ENCODE peak calls at places on chromosomes 5 and 9, in six cellular contexts. One of them, this sample, is unnamed.

GRCh38 chr5:95057610-95058009 is 227.3 kb downstream of the MCTP1 start:
- DNase-seq in tibial nerve: no peak
- DNase-seq in Peyer's patch: no peak
- DNase-seq in endothelial cell of umbilical vein: no peak
- DNase-seq in HCT116: no peak
- DNase-seq in stomach: no peak
- DNase-seq in this sample: no peak

GRCh38 chr9:126173401-126173800 is 153.2 kb upstream of the MVB12B start:
- DNase-seq in tibial nerve: no peak
- DNase-seq in Peyer's patch: no peak
- DNase-seq in endothelial cell of umbilical vein: no peak
- DNase-seq in HCT116: no peak
- DNase-seq in stomach: peak
- DNase-seq in this sample: no peak

GRCh38 chr5:112186401-112186990 is 232.6 kb downstream of the EPB41L4A start:
- DNase-seq in tibial nerve: peak
- DNase-seq in Peyer's patch: no peak
- DNase-seq in endothelial cell of umbilical vein: peak
- DNase-seq in HCT116: peak
- DNase-seq in stomach: no peak
- DNase-seq in this sample: peak

GRCh38 chr9:12674961-12675360 is 18.2 kb upstream of the TYRP1 start:
- DNase-seq in tibial nerve: no peak
- DNase-seq in Peyer's patch: no peak
- DNase-seq in endothelial cell of umbilical vein: no peak
- DNase-seq in HCT116: no peak
- DNase-seq in stomach: no peak
- DNase-seq in this sample: no peak

GRCh38 chr5:142248853-142249462 is 75.9 kb downstream of the SPRY4 start:
- DNase-seq in tibial nerve: no peak
- DNase-seq in Peyer's patch: no peak
- DNase-seq in endothelial cell of umbilical vein: no peak
- DNase-seq in HCT116: no peak
- DNase-seq in stomach: peak
- DNase-seq in this sample: no peak

GRCh38 chr5:179558912-179559279 is 8.5 kb downstream of the RUFY1 start:
- DNase-seq in tibial nerve: no peak
- DNase-seq in Peyer's patch: peak
- DNase-seq in endothelial cell of umbilical vein: peak
- DNase-seq in HCT116: no peak
- DNase-seq in stomach: peak
- DNase-seq in this sample: peak

GRCh38 chr5:108749130-108749861 is 1.6 kb downstream of the FER start:
- DNase-seq in tibial nerve: no peak
- DNase-seq in Peyer's patch: no peak
- DNase-seq in endothelial cell of umbilical vein: peak
- DNase-seq in HCT116: no peak
- DNase-seq in stomach: no peak
- DNase-seq in this sample: peak

GRCh38 chr9:8627944-8628679 is 828.5 kb upstream of the DMAC1 start:
- DNase-seq in tibial nerve: no peak
- DNase-seq in Peyer's patch: no peak
- DNase-seq in endothelial cell of umbilical vein: no peak
- DNase-seq in HCT116: no peak
- DNase-seq in stomach: no peak
- DNase-seq in this sample: no peak

GRCh38 chr5:179417696-179418095 is 72.4 kb upstream of the ADAMTS2 start:
- DNase-seq in tibial nerve: no peak
- DNase-seq in Peyer's patch: no peak
- DNase-seq in endothelial cell of umbilical vein: no peak
- DNase-seq in HCT116: no peak
- DNase-seq in stomach: no peak
- DNase-seq in this sample: no peak

GRCh38 chr9:93670208-93671029 is 94.0 kb downstream of the PHF2 start:
- DNase-seq in tibial nerve: no peak
- DNase-seq in Peyer's patch: peak
- DNase-seq in endothelial cell of umbilical vein: no peak
- DNase-seq in HCT116: no peak
- DNase-seq in stomach: peak
- DNase-seq in this sample: no peak

GRCh38 chr9:20112367-20112766 is 323.5 kb upstream of the SLC24A2 start:
- DNase-seq in tibial nerve: no peak
- DNase-seq in Peyer's patch: no peak
- DNase-seq in endothelial cell of umbilical vein: no peak
- DNase-seq in HCT116: no peak
- DNase-seq in stomach: no peak
- DNase-seq in this sample: no peak

GRCh38 chr9:132008184-132008781 is 71.4 kb downstream of the MED27 start:
- DNase-seq in tibial nerve: no peak
- DNase-seq in Peyer's patch: no peak
- DNase-seq in endothelial cell of umbilical vein: no peak
- DNase-seq in HCT116: peak
- DNase-seq in stomach: no peak
- DNase-seq in this sample: peak

GRCh38 chr5:41252036-41252435 is 38.7 kb upstream of the C6 start:
- DNase-seq in tibial nerve: no peak
- DNase-seq in Peyer's patch: no peak
- DNase-seq in endothelial cell of umbilical vein: no peak
- DNase-seq in HCT116: no peak
- DNase-seq in stomach: no peak
- DNase-seq in this sample: no peak

GRCh38 chr9:128349772-128350171 is 9.4 kb downstream of the SLC27A4 start:
- DNase-seq in tibial nerve: no peak
- DNase-seq in Peyer's patch: no peak
- DNase-seq in endothelial cell of umbilical vein: no peak
- DNase-seq in HCT116: no peak
- DNase-seq in stomach: no peak
- DNase-seq in this sample: no peak

GRCh38 chr5:60944904-60945759 is at the start of the genes ERCC8 and NDUFAF2:
- DNase-seq in tibial nerve: peak
- DNase-seq in Peyer's patch: peak
- DNase-seq in endothelial cell of umbilical vein: peak
- DNase-seq in HCT116: peak
- DNase-seq in stomach: peak
- DNase-seq in this sample: peak
- TF ChIP-seq POLR2A in tibial nerve: peak
- TF ChIP-seq POLR2A in Peyer's patch: peak
- TF ChIP-seq POLR2A in endothelial cell of umbilical vein: peak
- TF ChIP-seq POLR2A in HCT116: peak
- TF ChIP-seq POLR2A in stomach: no peak
- TF ChIP-seq POLR2A in this sample: peak

DNA sequence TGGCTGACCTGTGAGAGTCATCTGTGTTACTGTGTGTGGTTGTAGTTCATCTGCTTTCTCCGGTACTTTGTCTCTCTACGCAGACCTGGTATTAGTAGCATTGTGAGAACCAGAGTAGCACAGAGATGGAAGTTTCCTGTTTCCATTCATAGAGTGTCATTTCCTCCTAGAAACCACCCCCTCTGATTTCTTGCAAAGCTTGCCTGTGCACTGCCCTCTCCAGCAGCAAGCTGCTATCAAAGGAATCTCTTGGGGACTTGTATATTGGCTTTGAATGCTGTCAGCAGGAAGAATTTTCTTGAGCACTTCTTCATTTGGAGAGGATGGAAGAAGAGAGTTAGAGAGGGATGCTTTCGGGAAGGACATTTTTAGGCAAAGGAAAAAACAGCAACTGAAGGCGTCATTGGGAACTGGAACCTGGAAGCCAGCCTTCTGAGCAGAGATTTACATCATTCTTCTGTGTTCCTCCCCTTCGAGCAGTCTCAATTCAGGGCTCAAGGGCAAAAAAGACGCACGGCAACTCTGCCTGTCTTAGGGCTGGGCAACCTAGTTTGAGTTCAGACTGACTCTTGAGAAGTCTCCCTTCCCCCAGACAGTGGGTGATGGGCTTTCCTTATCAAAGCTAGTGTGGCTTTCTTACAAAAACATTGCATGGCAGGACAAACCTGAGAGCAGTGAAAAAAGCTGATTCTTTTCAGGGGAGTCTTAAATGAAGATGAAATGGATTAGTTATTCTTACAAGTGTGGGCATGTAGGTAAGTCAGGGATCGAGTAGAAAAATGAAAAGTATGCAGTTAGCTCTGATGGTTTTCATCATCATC is 226.3 kb downstream of the AOPEP start:
- DNase-seq in tibial nerve: peak
- DNase-seq in Peyer's patch: no peak
- DNase-seq in endothelial cell of umbilical vein: peak
- DNase-seq in HCT116: no peak
- DNase-seq in stomach: no peak
- DNase-seq in this sample: no peak
- TF ChIP-seq POLR2A in tibial nerve: no peak
- TF ChIP-seq POLR2A in Peyer's patch: no peak
- TF ChIP-seq POLR2A in endothelial cell of umbilical vein: no peak
- TF ChIP-seq POLR2A in HCT116: no peak
- TF ChIP-seq POLR2A in stomach: no peak
- TF ChIP-seq POLR2A in this sample: no peak

GRCh38 chr9:75891277-75892167 is 1.0 kb downstream of the PCSK5 start:
- DNase-seq in tibial nerve: peak
- DNase-seq in Peyer's patch: peak
- DNase-seq in endothelial cell of umbilical vein: peak
- DNase-seq in HCT116: peak
- DNase-seq in stomach: no peak
- DNase-seq in this sample: peak

GRCh38 chr9:75889577-75889976 is 896 bp upstream of the PCSK5 start:
- DNase-seq in tibial nerve: no peak
- DNase-seq in Peyer's patch: peak
- DNase-seq in endothelial cell of umbilical vein: no peak
- DNase-seq in HCT116: no peak
- DNase-seq in stomach: no peak
- DNase-seq in this sample: no peak

GRCh38 chr9:75889977-75890540 is 414 bp upstream of the PCSK5 start:
- DNase-seq in tibial nerve: peak
- DNase-seq in Peyer's patch: peak
- DNase-seq in endothelial cell of umbilical vein: no peak
- DNase-seq in HCT116: no peak
- DNase-seq in stomach: peak
- DNase-seq in this sample: peak

GRCh38 chr9:75892168-75892901 is 1.9 kb downstream of the PCSK5 start:
- DNase-seq in tibial nerve: peak
- DNase-seq in Peyer's patch: peak
- DNase-seq in endothelial cell of umbilical vein: peak
- DNase-seq in HCT116: no peak
- DNase-seq in stomach: no peak
- DNase-seq in this sample: peak

GRCh38 chr9:75890541-75891276 is at the start of gene PCSK5:
- DNase-seq in tibial nerve: peak
- DNase-seq in Peyer's patch: peak
- DNase-seq in endothelial cell of umbilical vein: peak
- DNase-seq in HCT116: peak
- DNase-seq in stomach: peak
- DNase-seq in this sample: peak
- TF ChIP-seq POLR2A in tibial nerve: peak
- TF ChIP-seq POLR2A in Peyer's patch: peak
- TF ChIP-seq POLR2A in endothelial cell of umbilical vein: peak
- TF ChIP-seq POLR2A in HCT116: peak
- TF ChIP-seq POLR2A in stomach: no peak
- TF ChIP-seq POLR2A in this sample: peak

GRCh38 chr5:160418561-160419457 is at the start of gene SLU7:
- DNase-seq in tibial nerve: peak
- DNase-seq in Peyer's patch: peak
- DNase-seq in endothelial cell of umbilical vein: peak
- DNase-seq in HCT116: peak
- DNase-seq in stomach: peak
- DNase-seq in this sample: peak
- TF ChIP-seq POLR2A in tibial nerve: peak
- TF ChIP-seq POLR2A in Peyer's patch: peak
- TF ChIP-seq POLR2A in endothelial cell of umbilical vein: no peak
- TF ChIP-seq POLR2A in HCT116: peak
- TF ChIP-seq POLR2A in stomach: no peak
- TF ChIP-seq POLR2A in this sample: peak

DNA sequence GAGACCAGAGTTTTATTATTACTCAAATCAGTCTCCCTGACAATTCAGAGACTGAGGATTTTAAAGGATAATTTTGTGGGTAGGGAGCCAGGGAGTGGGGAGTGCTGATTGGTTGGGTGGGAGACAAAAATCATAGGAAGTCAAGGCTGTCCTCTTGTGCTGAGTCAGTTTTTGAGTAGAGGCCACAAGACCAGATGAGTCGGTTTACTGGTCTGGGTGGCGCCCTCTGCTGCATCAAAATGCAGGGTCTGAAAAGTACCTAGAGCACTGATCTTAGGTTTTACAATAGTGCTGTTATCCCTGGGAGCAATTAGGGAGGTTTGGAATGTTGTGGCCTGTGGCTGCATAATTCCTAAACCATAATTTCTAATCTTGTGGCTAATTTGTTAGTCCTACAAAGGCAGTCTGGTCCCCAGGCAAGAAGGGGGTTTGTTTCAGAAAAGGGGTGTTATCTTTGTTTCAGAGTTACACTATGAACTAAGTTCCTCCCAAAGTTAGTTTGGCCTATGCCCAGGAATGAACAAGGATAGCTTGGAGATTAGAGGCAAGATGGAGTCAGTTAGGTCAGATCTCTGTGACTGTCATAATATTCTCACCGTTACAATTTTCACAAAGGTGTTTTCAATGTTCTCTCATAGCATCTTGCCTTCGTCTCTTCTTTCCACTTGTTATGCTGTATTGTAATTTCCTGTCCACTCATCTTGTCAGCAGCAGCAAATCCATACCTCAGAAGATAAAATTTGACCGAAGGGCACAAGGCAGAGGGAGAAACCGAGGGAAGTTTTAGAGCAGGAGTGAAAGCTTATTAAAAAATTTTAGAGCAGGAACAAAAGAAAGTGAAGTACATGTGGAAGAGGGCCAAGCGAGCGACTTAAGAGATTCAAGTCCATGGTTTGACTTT is 59.2 kb upstream of the CLINT1 start:
- DNase-seq in tibial nerve: peak
- DNase-seq in Peyer's patch: peak
- DNase-seq in endothelial cell of umbilical vein: peak
- DNase-seq in HCT116: peak
- DNase-seq in stomach: peak
- DNase-seq in this sample: peak
- TF ChIP-seq POLR2A in tibial nerve: no peak
- TF ChIP-seq POLR2A in Peyer's patch: no peak
- TF ChIP-seq POLR2A in endothelial cell of umbilical vein: no peak
- TF ChIP-seq POLR2A in HCT116: no peak
- TF ChIP-seq POLR2A in stomach: no peak
- TF ChIP-seq POLR2A in this sample: no peak